ENCODE peak calls at places on chromosome 11, in five cellular contexts. J is endothelial cell, K is suprapubic skin, Z is WTC11, Y is keratinocyte. T is an unnamed sample.

GRCh38 chr11:110830344-110831141 is 118.3 kb upstream of the ARHGAP20 start:
- DNase-seq in Z (peak), K (no peak), J (no peak), Y (no peak), T (no peak)

GRCh38 chr11:23976369-23976768 is 520.5 kb upstream of the LUZP2 start:
- DNase-seq in K (no peak), J (no peak), Z (no peak), Y (no peak), T (no peak)

GRCh38 chr11:59191095-59191494 is 19.2 kb downstream of the DTX4 start:
- DNase-seq in Z (no peak), K (no peak), J (no peak), Y (no peak), T (no peak)

GRCh38 chr11:2934057-2934550 is 4.9 kb upstream of the PHLDA2 start:
- DNase-seq in Y (no peak), K (no peak), J (no peak), Z (peak), T (no peak)

GRCh38 chr11:65444314-65445051 is 21.9 kb downstream of the NEAT1 start:
- DNase-seq in J (no peak), Y (no peak), Z (no peak), K (no peak), T (no peak)

GRCh38 chr11:131300304-131300703 is 70.1 kb upstream of the NTM start:
- DNase-seq in Z (no peak), K (no peak), J (no peak), Y (no peak), T (no peak)

GRCh38 chr11:117070016-117070415 is 28.2 kb downstream of the SIK3 start:
- DNase-seq in J (no peak), Y (no peak), K (no peak), Z (no peak), T (no peak)

GRCh38 chr11:44726278-44727113 is at the start of gene TSPAN18:
- DNase-seq in J (peak), Z (peak), K (no peak), Y (no peak), T (peak)

GRCh38 chr11:99973993-99974392 is 713.1 kb upstream of the ARHGAP42 start:
- DNase-seq in J (no peak), Y (no peak), Z (no peak), K (no peak), T (no peak)

GRCh38 chr11:67311556-67312082 is 8.3 kb downstream of the SSH3 start:
- DNase-seq in Y (no peak), K (peak), J (no peak), Z (no peak), T (no peak)

GRCh38 chr11:62504158-62504973 is 42.2 kb downstream of the AHNAK start:
- DNase-seq in Y (no peak), J (no peak), K (no peak), Z (peak), T (peak)

GRCh38 chr11:17744151-17744940 is 9.8 kb downstream of the KCNC1 start:
- DNase-seq in Y (no peak), J (no peak), K (no peak), Z (no peak), T (no peak)

GRCh38 chr11:73396985-73397384 is 20.8 kb downstream of the RELT start:
- DNase-seq in J (no peak), K (no peak), Z (no peak), Y (no peak), T (no peak)

GRCh38 chr11:45209904-45210699 is 63.7 kb downstream of the PRDM11 start:
- DNase-seq in Z (peak), K (peak), J (peak), Y (no peak), T (peak)

GRCh38 chr11:2157294-2158040 is 3.5 kb downstream of the INS start:
- DNase-seq in K (no peak), Y (no peak), J (no peak), Z (no peak), T (no peak)

GRCh38 chr11:60953781-60954180 is 1.8 kb upstream of the SLC15A3 start:
- DNase-seq in J (no peak), Z (no peak), K (no peak), Y (no peak), T (no peak)

GRCh38 chr11:123672568-123672967 is 18.1 kb upstream of the SCN3B start:
- DNase-seq in K (no peak), J (no peak), Z (no peak), Y (no peak), T (no peak)

GRCh38 chr11:10388574-10388973 is 66.5 kb upstream of the AMPD3 start:
- DNase-seq in J (no peak), Z (no peak), Y (no peak), K (peak), T (no peak)

GRCh38 chr11:2451916-2452694 is 7.3 kb downstream of the KCNQ1 start:
- DNase-seq in K (no peak), Z (peak), Y (no peak), J (no peak), T (no peak)

GRCh38 chr11:12089473-12089872 is 20.9 kb upstream of the MICAL2 start:
- DNase-seq in Z (no peak), K (no peak), J (no peak), Y (no peak), T (no peak)

GRCh38 chr11:12088531-12088930 is 21.9 kb upstream of the MICAL2 start:
- DNase-seq in K (no peak), Y (no peak), Z (no peak), J (no peak), T (no peak)

GRCh38 chr11:12089041-12089440 is 21.3 kb upstream of the MICAL2 start:
- DNase-seq in K (no peak), Z (no peak), Y (no peak), J (no peak), T (no peak)

GRCh38 chr11:12087075-12087775 is 23.2 kb upstream of the MICAL2 start:
- DNase-seq in K (no peak), Y (no peak), Z (no peak), J (no peak), T (no peak)

DNA sequence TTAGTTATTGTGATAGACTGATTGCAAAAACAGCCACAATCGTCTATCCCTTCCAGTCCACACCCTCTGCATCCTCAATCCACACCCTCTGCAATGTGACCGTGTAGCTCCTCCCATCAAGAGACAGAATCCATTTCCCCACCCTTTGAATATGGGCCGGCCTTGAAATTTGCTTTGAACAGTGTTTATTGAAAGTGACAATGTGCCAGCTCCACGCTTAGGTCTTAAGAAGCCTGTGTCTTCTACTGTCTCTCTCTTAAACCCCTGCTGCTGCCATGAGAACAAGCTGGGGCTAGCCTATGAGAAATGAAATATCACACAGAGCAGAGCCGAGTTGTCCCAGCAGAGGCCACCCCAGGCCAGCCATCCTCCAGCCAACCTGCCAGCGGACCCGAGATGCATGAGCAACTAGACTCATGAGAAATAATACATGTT is 22.3 kb upstream of the MICAL2 start:
- DNase-seq in Y (no peak), K (no peak), Z (no peak), J (no peak), T (no peak)
- TF ChIP-seq CTCF in Y (peak), K (no peak), Z (no peak), J (no peak), T (no peak)

GRCh38 chr11:120239713-120240640 is at the start of gene POU2F3:
- DNase-seq in K (no peak), J (no peak), Z (peak), Y (no peak), T (peak)
- TF ChIP-seq CTCF in K (no peak), J (no peak), Z (peak), Y (peak), T (peak)

DNA sequence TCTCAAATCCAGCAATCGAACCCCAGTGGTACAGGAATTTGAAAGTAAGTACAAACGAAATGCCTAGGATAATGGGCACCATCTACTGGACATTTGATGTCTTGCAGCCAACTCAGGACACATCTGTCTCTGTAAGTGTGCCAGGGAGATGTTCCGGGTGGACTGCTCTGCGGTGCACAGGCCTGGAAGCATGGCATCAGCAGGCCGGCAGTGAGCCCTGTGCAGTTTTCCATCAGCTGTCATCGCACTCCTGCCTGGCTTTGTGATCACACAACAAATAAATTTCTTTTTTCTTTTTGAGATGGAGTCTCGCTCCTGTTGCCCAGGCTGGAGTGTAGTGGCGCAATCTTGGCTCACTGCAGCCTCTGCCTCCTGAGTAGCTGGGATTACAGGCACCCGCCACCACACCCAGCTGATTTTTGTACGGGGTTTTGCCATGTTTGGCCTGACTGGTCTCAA is 71.0 kb downstream of the JAM3 start:
- DNase-seq in K (no peak), Y (peak), Z (peak), J (peak), T (peak)
- TF ChIP-seq CTCF in K (peak), Y (peak), Z (peak), J (peak), T (peak)

DNA sequence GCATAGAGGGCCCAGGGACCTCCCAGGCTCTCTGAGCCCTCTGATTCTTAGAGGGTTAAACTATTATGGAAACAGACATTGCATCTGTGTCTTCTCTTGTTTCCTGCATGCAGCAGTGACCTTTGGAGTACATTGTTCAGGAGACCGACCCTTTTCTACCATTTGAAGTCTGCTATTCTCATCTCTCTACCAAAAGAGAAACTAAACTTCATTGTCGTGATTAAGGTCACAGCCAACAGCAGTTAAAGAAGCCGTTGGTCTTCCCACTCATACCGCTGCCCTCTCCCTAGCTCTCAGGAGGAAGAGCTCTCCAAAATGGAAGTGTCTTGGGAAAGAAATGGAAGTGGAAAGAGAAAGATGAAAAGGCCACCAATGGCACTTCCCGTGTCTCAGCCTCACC is 77.5 kb downstream of the ZBTB16 start:
- DNase-seq in J (no peak), Z (no peak), Y (no peak), K (no peak), T (no peak)
- TF ChIP-seq CTCF in J (no peak), Z (no peak), Y (no peak), K (no peak), T (no peak)

GRCh38 chr11:80315263-80315662 is 874.4 kb upstream of the TENM4 start:
- DNase-seq in K (no peak), J (no peak), Y (peak), Z (no peak), T (no peak)

GRCh38 chr11:80320226-80320625 is 879.4 kb upstream of the TENM4 start:
- DNase-seq in K (no peak), J (no peak), Y (no peak), Z (no peak), T (no peak)

GRCh38 chr11:80317612-80318011 is 876.8 kb upstream of the TENM4 start:
- DNase-seq in Y (no peak), J (no peak), Z (no peak), K (no peak), T (no peak)

GRCh38 chr11:80320765-80321164 is 879.9 kb upstream of the TENM4 start:
- DNase-seq in Z (peak), K (no peak), Y (no peak), J (no peak), T (no peak)
- TF ChIP-seq CTCF in Z (peak), K (no peak), Y (peak), J (no peak), T (no peak)

GRCh38 chr11:134052395-134052987 is 16.4 kb upstream of the JAM3 start:
- DNase-seq in J (no peak), Z (no peak), K (no peak), Y (no peak), T (no peak)

GRCh38 chr11:134052988-134053945 is 15.6 kb upstream of the JAM3 start:
- DNase-seq in J (peak), Y (no peak), Z (no peak), K (peak), T (no peak)

GRCh38 chr11:134048028-134048427 is 20.8 kb upstream of the JAM3 start:
- DNase-seq in K (no peak), Z (no peak), Y (no peak), J (no peak), T (no peak)

GRCh38 chr11:134049303-134049702 is 19.6 kb upstream of the JAM3 start:
- DNase-seq in Y (no peak), Z (no peak), K (peak), J (no peak), T (no peak)

DNA sequence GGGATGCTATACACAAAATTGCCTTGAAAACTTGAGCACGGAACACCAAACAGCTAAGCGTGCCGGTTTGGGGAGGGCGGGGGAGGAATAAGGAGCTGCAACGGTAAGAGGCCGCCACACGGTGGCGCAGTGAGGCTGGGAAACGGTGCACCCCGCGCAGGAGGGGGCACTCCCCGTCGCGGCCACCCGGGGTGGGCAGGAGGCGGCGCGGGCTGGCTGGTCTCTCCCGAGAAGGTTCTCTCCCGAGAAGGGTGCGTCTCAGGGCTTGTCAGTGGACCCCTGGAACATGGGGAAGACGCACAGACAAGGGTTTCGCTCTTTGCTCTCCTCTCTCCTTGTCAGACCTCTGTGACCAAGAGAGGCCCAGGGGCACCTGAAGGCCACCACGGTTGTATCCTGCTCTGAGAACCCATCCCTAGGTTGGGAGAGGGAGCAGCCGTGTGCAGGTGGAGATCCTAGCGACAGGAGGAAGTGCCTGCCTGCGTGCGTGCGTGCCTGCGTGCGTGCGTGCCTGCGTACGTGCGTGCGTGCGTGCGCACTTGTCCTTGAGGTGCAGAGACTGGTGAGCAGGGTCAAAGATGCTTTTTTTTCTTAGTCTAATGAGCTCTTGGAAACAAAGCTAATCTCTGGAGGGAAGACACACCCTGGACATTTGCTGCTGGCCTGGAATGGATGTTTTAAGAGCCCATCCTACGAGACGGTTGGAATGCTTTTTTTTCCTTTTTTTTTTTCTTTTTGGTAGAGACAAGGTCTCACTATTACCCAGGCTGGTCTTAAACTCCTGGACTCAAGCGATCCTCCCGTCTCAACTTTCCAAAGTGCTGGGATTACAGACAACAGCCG is 18.1 kb upstream of the JAM3 start:
- DNase-seq in K (peak), Y (no peak), J (peak), Z (peak), T (peak)
- TF ChIP-seq CTCF in K (peak), Y (peak), J (peak), Z (peak), T (peak)

GRCh38 chr11:118088531-118088930 is 1.8 kb upstream of the SMIM35 start:
- DNase-seq in Y (no peak), K (no peak), J (no peak), Z (no peak), T (no peak)
- TF ChIP-seq CTCF in Y (no peak), K (no peak), J (no peak), Z (no peak), T (no peak)

DNA sequence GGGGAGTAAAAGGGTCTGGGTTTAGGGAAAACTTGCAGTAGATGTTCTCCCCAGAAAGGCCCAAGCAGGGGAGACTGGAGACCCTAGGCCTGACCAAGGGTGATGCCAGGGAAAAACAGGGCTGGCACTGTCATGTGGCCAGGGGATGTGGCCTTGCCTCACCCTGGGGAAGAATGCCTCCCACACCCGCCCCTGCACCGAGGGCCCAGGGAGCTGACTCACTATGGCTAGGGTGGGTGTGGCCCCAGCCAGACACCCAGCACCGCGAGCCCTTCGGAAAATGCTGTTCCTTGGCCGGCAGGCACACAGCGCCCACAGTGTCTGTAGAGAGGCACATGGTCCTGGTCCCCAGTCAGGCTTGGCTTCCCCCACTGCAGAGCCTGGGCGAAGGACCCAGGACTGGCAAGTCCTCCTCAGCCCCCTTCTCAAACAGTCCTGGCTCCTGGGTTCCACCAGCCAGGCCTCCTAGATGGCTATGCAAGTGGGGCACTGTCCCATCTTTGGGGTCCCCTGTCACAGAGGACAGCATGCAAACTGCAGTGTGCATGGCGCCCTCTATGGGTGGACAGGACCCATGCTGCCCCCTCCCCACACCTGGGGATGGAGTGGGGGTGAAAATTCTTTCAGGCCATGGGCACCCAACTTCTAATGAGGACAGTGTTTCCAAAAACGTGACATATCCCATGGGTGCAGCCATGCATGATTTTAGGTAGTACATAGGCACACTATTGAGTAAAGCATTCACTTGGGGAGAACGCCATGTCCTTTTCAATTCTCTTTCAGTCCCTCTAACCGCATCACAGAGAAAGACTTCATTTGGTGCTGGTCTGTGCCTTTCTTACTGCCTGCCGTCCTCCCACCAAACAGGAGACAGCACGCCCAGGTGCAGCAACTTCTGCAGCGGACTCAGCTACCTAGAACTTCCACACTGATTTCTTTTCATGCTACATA is 15.2 kb downstream of the TMPRSS5 start:
- DNase-seq in J (peak), K (no peak), Y (peak), Z (peak), T (peak)
- TF ChIP-seq CTCF in J (peak), K (no peak), Y (peak), Z (peak), T (peak)

GRCh38 chr11:29119691-29120328 is 897.0 kb downstream of the KCNA4 start:
- DNase-seq in K (no peak), Z (no peak), J (no peak), Y (no peak), T (no peak)
- TF ChIP-seq CTCF in K (no peak), Z (no peak), J (no peak), Y (no peak), T (no peak)

DNA sequence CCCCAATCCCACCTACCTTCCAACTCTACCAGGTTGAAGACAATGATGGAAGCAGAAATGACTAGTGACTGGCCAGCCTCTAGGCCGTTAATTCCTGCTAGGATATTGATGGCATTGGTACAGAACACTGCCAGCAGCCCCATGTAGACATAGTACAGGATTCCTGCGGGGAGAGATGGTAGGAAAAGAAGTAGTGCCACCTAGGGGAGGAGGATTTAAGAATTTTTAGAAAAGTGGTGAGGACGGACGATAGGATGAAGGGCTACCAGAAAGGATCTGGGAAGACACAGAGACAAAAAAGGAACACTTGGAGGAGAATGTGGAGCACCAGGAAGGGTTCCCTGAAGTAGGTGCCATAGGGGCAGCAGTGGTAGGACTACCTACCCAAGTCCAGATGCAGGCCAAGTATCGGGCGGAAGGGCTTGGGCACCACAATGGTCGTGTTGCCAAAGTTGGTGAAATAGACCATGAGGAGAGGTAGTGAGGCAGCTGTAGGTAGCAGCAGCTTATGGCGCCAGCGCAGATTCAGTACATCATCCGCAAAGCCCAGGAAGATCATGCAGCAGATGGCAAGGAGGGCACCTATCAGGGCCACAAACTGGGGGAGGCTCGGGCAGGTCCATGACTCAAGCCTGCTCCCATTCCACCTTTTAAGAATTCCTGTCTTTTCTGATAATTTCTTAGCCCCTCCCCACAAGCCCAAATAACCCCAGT is 1.2 kb downstream of the DPAGT1 start:
- DNase-seq in K (no peak), J (no peak), Y (no peak), Z (no peak), T (no peak)
- TF ChIP-seq CTCF in K (no peak), J (no peak), Y (peak), Z (no peak), T (peak)

T was measured in nephron progenitor cell.